ENCODE peak calls at places on chromosomes 12 and 14, in four cellular contexts. J, Y, E and V are unnamed samples.
A peak's percentile ranks its signal among the peaks of the same experiment; 100 is the strongest.

GRCh38 chr14:68283378-68284123 is 464.0 kb downstream of the RAD51B start:
- ATAC-seq in J (peak; percentile 33), Y (peak; percentile 48), E (peak; percentile 88), V (peak; percentile 27)

GRCh38 chr12:115209230-115209629 is 525.3 kb upstream of the TBX3 start:
- ATAC-seq in J (no peak), Y (no peak), E (no peak), V (no peak)

GRCh38 chr12:96289067-96289466 is 94.9 kb downstream of the ELK3 start:
- ATAC-seq in J (no peak), Y (no peak), E (no peak), V (no peak)

GRCh38 chr12:47745485-47746041 is 13.1 kb downstream of the RAPGEF3 start:
- ATAC-seq in J (no peak), Y (no peak), E (no peak), V (no peak)

GRCh38 chr14:100321473-100322137 is 1.5 kb upstream of the SLC25A47 start:
- ATAC-seq in J (no peak), Y (no peak), E (no peak), V (no peak)

GRCh38 chr14:90720336-90720735 is 95.9 kb downstream of the TTC7B start:
- ATAC-seq in J (no peak), Y (no peak), E (no peak), V (no peak)

GRCh38 chr12:28222081-28222700 is 31.9 kb downstream of the CCDC91 start:
- ATAC-seq in J (peak; percentile 77), Y (peak; percentile 35), E (peak; percentile 74), V (peak; percentile 65)

GRCh38 chr12:83841620-83842019 is 1071.0 kb downstream of the SLC6A15 start:
- ATAC-seq in J (no peak), Y (no peak), E (no peak), V (peak; percentile 68)

GRCh38 chr14:67846029-67846610 is 26.5 kb downstream of the RAD51B start:
- ATAC-seq in J (no peak), Y (no peak), E (no peak), V (no peak)

GRCh38 chr12:124809391-124809790 is 54.3 kb downstream of the SCARB1 start:
- ATAC-seq in J (no peak), Y (no peak), E (no peak), V (no peak)